ENCODE peak calls at places on chromosome 11, in six cellular contexts. N, E, M, Q, L and I are unnamed samples.

GRCh38 chr11:10122337-10123197 is 171.5 kb downstream of the SBF2 start:
- DNase-seq in N (no peak), L (no peak), M (no peak), Q (peak), E (no peak), I (no peak)

GRCh38 chr11:11036185-11037161 is 178.6 kb upstream of the ZBED5 start:
- DNase-seq in E (peak), L (no peak), N (peak), Q (peak), M (no peak), I (no peak)

GRCh38 chr11:75096456-75097172 is at the start of gene OR2AT4:
- DNase-seq in L (no peak), N (no peak), E (no peak), M (no peak), Q (no peak), I (no peak)

GRCh38 chr11:121478226-121478894 is 25.6 kb upstream of the SORL1-AS1 start:
- DNase-seq in Q (no peak), L (no peak), N (no peak), E (no peak), M (peak), I (no peak)

GRCh38 chr11:113874920-113875413 is 405 bp downstream of the USP28 start:
- DNase-seq in M (no peak), E (peak), N (no peak), L (no peak), Q (peak), I (no peak)

GRCh38 chr11:124302756-124303155 is 11.0 kb downstream of the OR8D1 start:
- DNase-seq in L (no peak), N (no peak), M (no peak), E (no peak), Q (no peak), I (no peak)

GRCh38 chr11:44593194-44593593 is 27.7 kb downstream of the CD82 start:
- DNase-seq in N (no peak), M (no peak), E (no peak), L (peak), Q (no peak), I (no peak)

GRCh38 chr11:17098038-17098437 is 20.6 kb upstream of the RPS13 start:
- DNase-seq in L (no peak), M (no peak), N (no peak), E (no peak), Q (no peak), I (no peak)

GRCh38 chr11:61717286-61718033 is 35.0 kb upstream of the MYRF start:
- DNase-seq in E (no peak), Q (no peak), N (no peak), M (no peak), L (no peak), I (no peak)

GRCh38 chr11:85394288-85394687 is 232.9 kb downstream of the DLG2 start:
- DNase-seq in Q (no peak), N (no peak), E (no peak), M (no peak), L (no peak), I (no peak)

GRCh38 chr11:123569387-123569786 is 85.0 kb downstream of the SCN3B start:
- DNase-seq in M (no peak), E (no peak), N (no peak), L (no peak), Q (no peak), I (no peak)

GRCh38 chr11:33663121-33663520 is 37.5 kb downstream of the C11orf91 start:
- DNase-seq in Q (no peak), E (no peak), M (no peak), N (no peak), L (no peak), I (no peak)

GRCh38 chr11:124801636-124802312 is 1.6 kb upstream of the MSANTD2 start:
- DNase-seq in E (no peak), M (no peak), Q (no peak), L (no peak), N (no peak), I (no peak)

GRCh38 chr11:109425554-109425953 is 3.6 kb downstream of the C11orf87 start:
- DNase-seq in N (no peak), M (no peak), L (no peak), Q (no peak), E (no peak), I (no peak)

GRCh38 chr11:62260261-62260953 is 9.6 kb upstream of the SCGB2A2 start:
- DNase-seq in E (no peak), N (no peak), L (no peak), M (no peak), Q (no peak), I (no peak)

GRCh38 chr11:114384487-114384886 is 15.8 kb downstream of the C11orf71 start:
- DNase-seq in Q (no peak), N (no peak), E (no peak), L (no peak), M (no peak), I (no peak)

GRCh38 chr11:72823105-72823804 is 9.0 kb downstream of the ATG16L2 start:
- DNase-seq in Q (no peak), E (no peak), L (no peak), M (no peak), N (no peak), I (no peak)

GRCh38 chr11:122137081-122137793 is 21.2 kb upstream of the BLID start:
- DNase-seq in Q (peak), N (no peak), M (no peak), E (no peak), L (no peak), I (no peak)

GRCh38 chr11:68938088-68938487 is 34.4 kb downstream of the IGHMBP2 start:
- DNase-seq in L (no peak), E (no peak), M (no peak), Q (no peak), N (no peak), I (no peak)

GRCh38 chr11:28757725-28758515 is 649.7 kb downstream of the METTL15 start:
- DNase-seq in Q (peak), N (no peak), L (no peak), M (no peak), E (no peak), I (no peak)

GRCh38 chr11:117816151-117816741 is 8.3 kb downstream of the FXYD2 start:
- DNase-seq in Q (no peak), N (no peak), E (peak), L (peak), M (no peak), I (no peak)

GRCh38 chr11:73883856-73884255 is 7.1 kb downstream of the PAAF1 start:
- DNase-seq in L (no peak), N (no peak), M (no peak), Q (no peak), E (no peak), I (no peak)

GRCh38 chr11:76347391-76347790 is 33.5 kb downstream of the THAP12 start:
- DNase-seq in E (no peak), M (no peak), N (no peak), L (no peak), Q (peak), I (no peak)

GRCh38 chr11:27912916-27913315 is 195.0 kb downstream of the KIF18A start:
- DNase-seq in L (no peak), N (no peak), Q (peak), E (no peak), M (no peak), I (no peak)

GRCh38 chr11:109424893-109425292 is 2.9 kb downstream of the C11orf87 start:
- DNase-seq in Q (no peak), N (peak), M (peak), L (no peak), E (peak), I (no peak)

GRCh38 chr11:79160786-79161403 is 279.9 kb downstream of the TENM4 start:
- DNase-seq in Q (peak), N (no peak), L (no peak), M (no peak), E (peak), I (no peak)

GRCh38 chr11:9230291-9230690 is 34.9 kb downstream of the DENND5A start:
- DNase-seq in N (no peak), L (no peak), Q (no peak), E (no peak), M (no peak), I (no peak)

GRCh38 chr11:37504066-37504611 is 906.1 kb upstream of the RAG2 start:
- DNase-seq in Q (peak), M (no peak), N (no peak), E (peak), L (no peak), I (no peak)

GRCh38 chr11:68497761-68498160 is 37.2 kb downstream of the PPP6R3 start:
- DNase-seq in E (no peak), L (no peak), Q (no peak), N (no peak), M (no peak), I (no peak)

GRCh38 chr11:130551388-130551787 is 102.9 kb downstream of the ADAMTS15 start:
- DNase-seq in E (no peak), M (no peak), L (no peak), Q (no peak), N (no peak), I (no peak)

GRCh38 chr11:108097179-108097578 is 24.2 kb upstream of the ACAT1 start:
- DNase-seq in E (no peak), Q (no peak), L (no peak), N (no peak), M (no peak), I (no peak)

GRCh38 chr11:67439321-67440228 is 2.1 kb upstream of the PTPRCAP start:
- DNase-seq in N (no peak), L (no peak), Q (peak), E (no peak), M (peak), I (no peak)
- TF ChIP-seq CTCF in N (peak), L (no peak), Q (peak), E (peak), M (no peak), I (no peak)

GRCh38 chr11:70341881-70342429 is 56.4 kb upstream of the CTTN start:
- DNase-seq in Q (no peak), E (no peak), N (no peak), M (no peak), L (no peak), I (no peak)

GRCh38 chr11:70334351-70334995 is 63.9 kb upstream of the CTTN start:
- DNase-seq in Q (no peak), M (no peak), N (no peak), E (no peak), L (no peak), I (no peak)

GRCh38 chr11:70335511-70335910 is 62.8 kb upstream of the CTTN start:
- DNase-seq in L (no peak), Q (no peak), E (no peak), M (no peak), N (no peak), I (no peak)

GRCh38 chr11:70339066-70339465 is 59.3 kb upstream of the CTTN start:
- DNase-seq in L (no peak), E (no peak), Q (no peak), N (no peak), M (no peak), I (no peak)

DNA sequence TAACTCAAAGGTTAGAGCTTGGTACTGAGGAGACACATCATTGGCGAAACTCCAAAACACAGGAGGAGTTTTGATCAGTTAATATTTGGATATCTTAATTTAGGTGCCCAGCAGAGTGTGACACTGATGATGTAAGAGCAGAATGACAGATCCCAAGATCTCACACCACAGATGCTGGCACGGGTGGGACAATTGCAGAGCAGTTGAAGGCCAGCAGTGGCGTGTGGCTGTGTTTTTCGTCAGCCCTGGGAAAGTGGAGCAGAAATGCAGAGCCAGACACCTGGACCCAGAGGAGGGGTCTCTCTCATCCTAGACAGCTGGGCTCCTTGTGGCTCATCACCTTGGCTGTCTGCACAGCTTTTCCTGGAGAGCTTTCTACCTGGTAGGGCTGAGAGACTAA is 59.7 kb upstream of the CTTN start:
- DNase-seq in M (no peak), N (no peak), Q (no peak), E (no peak), L (no peak), I (no peak)
- TF ChIP-seq CTCF in M (no peak), N (no peak), Q (no peak), E (no peak), L (no peak), I (no peak)

GRCh38 chr11:128965485-128965884 is 22.8 kb upstream of the TP53AIP1 start:
- DNase-seq in M (no peak), Q (no peak), N (no peak), L (no peak), E (no peak), I (no peak)

GRCh38 chr11:128967578-128967977 is 24.9 kb upstream of the TP53AIP1 start:
- DNase-seq in L (no peak), M (no peak), Q (no peak), N (no peak), E (no peak), I (no peak)

GRCh38 chr11:128964463-128964930 is 21.8 kb upstream of the TP53AIP1 start:
- DNase-seq in L (no peak), E (no peak), Q (no peak), M (no peak), N (no peak), I (no peak)

GRCh38 chr11:128970598-128971190 is 28.0 kb upstream of the TP53AIP1 start:
- DNase-seq in E (no peak), Q (no peak), N (no peak), L (no peak), M (no peak), I (no peak)

GRCh38 chr11:128968916-128969315 is 26.2 kb upstream of the TP53AIP1 start:
- DNase-seq in N (no peak), M (no peak), E (no peak), L (no peak), Q (no peak), I (no peak)
- TF ChIP-seq CTCF in N (no peak), M (no peak), E (no peak), L (no peak), Q (no peak), I (no peak)

GRCh38 chr11:119101759-119102423 is at the start of gene DPAGT1:
- DNase-seq in N (peak), Q (peak), E (peak), M (peak), L (peak), I (peak)

GRCh38 chr11:119100960-119101349 is 698 bp downstream of the DPAGT1 start:
- DNase-seq in L (no peak), Q (no peak), E (peak), M (no peak), N (no peak), I (no peak)

GRCh38 chr11:119101367-119101758 is 290 bp downstream of the DPAGT1 start:
- DNase-seq in E (no peak), Q (no peak), M (no peak), N (peak), L (no peak), I (peak)

GRCh38 chr11:119106564-119107537 is at the start of gene C2CD2L:
- DNase-seq in M (peak), L (peak), N (peak), Q (peak), E (peak), I (peak)

DNA sequence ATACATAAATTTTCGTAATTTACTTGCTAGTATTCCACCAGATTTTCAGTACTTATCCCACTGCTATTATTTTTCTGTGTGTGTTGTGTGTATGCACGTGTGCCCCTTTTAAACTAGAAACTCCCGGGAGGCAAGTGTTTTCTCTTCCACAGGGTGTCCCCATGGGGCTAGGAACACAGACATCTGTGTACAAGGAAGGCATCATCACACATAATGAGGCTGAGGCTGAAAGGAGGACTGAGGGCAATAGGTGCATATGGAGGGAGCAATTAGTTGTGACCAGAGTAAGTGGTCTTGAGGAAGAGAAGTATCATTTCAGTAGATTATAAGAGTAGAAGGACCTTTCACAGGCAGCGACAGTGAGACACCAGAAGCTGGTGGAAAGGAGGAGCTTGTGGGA is 2.1 kb upstream of the DPAGT1 start:
- DNase-seq in Q (no peak), M (no peak), N (no peak), E (no peak), L (no peak), I (no peak)
- TF ChIP-seq CTCF in Q (no peak), M (no peak), N (peak), E (peak), L (no peak), I (no peak)

GRCh38 chr11:58900479-58901420 is 38.5 kb upstream of the GLYATL1 start:
- DNase-seq in Q (peak), E (peak), N (peak), M (peak), L (peak), I (no peak)
- TF ChIP-seq CTCF in Q (peak), E (peak), N (peak), M (no peak), L (peak), I (no peak)

GRCh38 chr11:1387961-1388762 is 1.6 kb upstream of the BRSK2 start:
- DNase-seq in N (no peak), M (no peak), Q (no peak), E (peak), L (peak), I (no peak)
- TF ChIP-seq CTCF in N (peak), M (no peak), Q (no peak), E (peak), L (no peak), I (no peak)

GRCh38 chr11:2691991-2692841 is 7.6 kb downstream of the KCNQ1OT1 start:
- DNase-seq in N (peak), E (peak), L (no peak), Q (no peak), M (no peak), I (no peak)
- TF ChIP-seq CTCF in N (peak), E (peak), L (peak), Q (peak), M (no peak), I (no peak)

DNA sequence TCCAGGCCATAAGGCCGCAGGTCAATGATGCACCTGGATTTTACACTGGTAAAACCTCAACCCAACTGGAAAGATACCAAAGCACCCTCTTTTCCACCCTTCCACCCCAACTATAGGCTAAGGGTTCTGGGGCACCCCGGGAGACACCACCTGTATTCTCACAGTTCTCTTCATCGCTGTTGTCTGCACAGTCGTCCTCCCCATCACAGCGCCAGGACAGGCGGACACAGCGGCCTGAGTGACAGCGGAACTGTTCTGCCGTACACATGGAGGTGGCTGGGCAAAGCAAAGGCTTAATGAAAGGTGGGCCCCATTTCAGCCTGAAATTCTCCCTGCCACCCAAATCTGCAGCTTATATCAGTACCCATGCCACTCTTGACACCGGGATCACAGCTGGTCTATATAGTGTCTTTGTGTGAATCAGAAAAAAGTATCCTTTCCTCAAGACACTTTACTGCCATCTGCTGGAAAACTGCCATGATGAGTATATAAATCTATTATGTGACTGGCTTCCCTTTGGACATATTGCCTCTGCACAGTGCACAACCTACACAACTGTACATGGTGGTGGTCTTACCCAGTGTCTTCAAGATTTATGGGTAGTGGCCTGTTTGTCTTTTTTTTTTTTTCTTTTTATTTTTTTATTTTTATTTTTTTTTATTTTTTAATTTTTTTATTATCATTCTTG is 21.5 kb downstream of the LRP4 start:
- DNase-seq in N (peak), E (peak), L (no peak), Q (peak), M (no peak), I (no peak)
- TF ChIP-seq CTCF in N (peak), E (peak), L (no peak), Q (peak), M (no peak), I (no peak)

GRCh38 chr11:1453611-1454386 is 32.8 kb downstream of the MOB2 start:
- DNase-seq in L (no peak), Q (no peak), M (peak), N (peak), E (peak), I (no peak)
- TF ChIP-seq CTCF in L (peak), Q (no peak), M (no peak), N (peak), E (peak), I (peak)

GRCh38 chr11:64185323-64186204 is at the start of gene STIP1:
- DNase-seq in N (peak), M (peak), Q (peak), L (peak), E (peak), I (peak)
- TF ChIP-seq CTCF in N (no peak), M (no peak), Q (peak), L (peak), E (peak), I (no peak)